ENCODE peak calls at places on chromosome 2, in nine cellular contexts. C, G, U, H, X, B, P, V and S are unnamed samples.

GRCh38 chr2:239917128-239917956 is 107.8 kb downstream of the NDUFA10 start:
- DNase-seq in C (no peak), G (no peak), U (peak; percentile 33), H (peak; percentile 4), X (no peak), B (no peak), P (no peak), V (no peak), S (no peak)

GRCh38 chr2:214135966-214136365 is 274.9 kb upstream of the VWC2L start:
- DNase-seq in C (no peak), G (no peak), U (no peak), H (no peak), X (peak; percentile 6), B (no peak), P (no peak), V (no peak), S (no peak)

GRCh38 chr2:134466141-134466540 is 212.3 kb downstream of the MGAT5 start:
- DNase-seq in C (peak; percentile 11), G (no peak), U (peak; percentile 80), H (peak; percentile 24), X (peak; percentile 6), B (no peak), P (no peak), V (no peak), S (no peak)

GRCh38 chr2:211035548-211036185 is 479.3 kb downstream of the CPS1 start:
- DNase-seq in C (peak; percentile 48), G (no peak), U (no peak), H (peak; percentile 17), X (peak; percentile 11), B (no peak), P (no peak), V (no peak), S (no peak)

GRCh38 chr2:111032721-111033532 is 87.8 kb upstream of the BCL2L11 start:
- DNase-seq in C (no peak), G (no peak), U (peak; percentile 51), H (peak; percentile 90), X (no peak), B (no peak), P (no peak), V (no peak), S (no peak)

GRCh38 chr2:239201531-239201876 is 199.3 kb downstream of the HDAC4 start:
- DNase-seq in C (peak; percentile 81), G (peak; percentile 50), U (no peak), H (no peak), X (no peak), B (no peak), P (peak; percentile 57), V (peak; percentile 63), S (no peak)

GRCh38 chr2:7430421-7430868 is 513.2 kb downstream of the RNF144A start:
- DNase-seq in C (no peak), G (no peak), U (no peak), H (no peak), X (no peak), B (peak; percentile 44), P (no peak), V (no peak), S (no peak)

GRCh38 chr2:101806123-101806522 is 108.6 kb downstream of the MAP4K4 start:
- DNase-seq in C (no peak), G (no peak), U (peak; percentile 67), H (no peak), X (peak; percentile 84), B (peak; percentile 41), P (no peak), V (no peak), S (no peak)

GRCh38 chr2:102604754-102605153 is 14.6 kb upstream of the SLC9A2 start:
- DNase-seq in C (peak; percentile 11), G (peak; percentile 57), U (peak; percentile 65), H (no peak), X (no peak), B (no peak), P (no peak), V (no peak), S (no peak)

GRCh38 chr2:217650716-217651360 is 352.0 kb downstream of the TNS1 start:
- DNase-seq in C (peak; percentile 68), G (no peak), U (peak; percentile 91), H (peak; percentile 29), X (peak; percentile 22), B (no peak), P (no peak), V (no peak), S (peak; percentile 21)

GRCh38 chr2:150981826-150982225 is 279.8 kb downstream of the RBM43 start:
- DNase-seq in C (peak; percentile 24), G (no peak), U (no peak), H (no peak), X (peak; percentile 31), B (no peak), P (no peak), V (no peak), S (peak; percentile 10)

GRCh38 chr2:25822190-25823117 is 55.8 kb downstream of the ASXL2 start:
- DNase-seq in C (no peak), G (peak; percentile 28), U (peak; percentile 90), H (peak; percentile 35), X (peak; percentile 10), B (peak; percentile 76), P (no peak), V (peak; percentile 26), S (no peak)

GRCh38 chr2:235510305-235510704 is 16.5 kb downstream of the AGAP1 start:
- DNase-seq in C (no peak), G (no peak), U (no peak), H (peak; percentile 62), X (no peak), B (no peak), P (no peak), V (no peak), S (no peak)

GRCh38 chr2:162333968-162334367 is 10.0 kb upstream of the GCA start:
- DNase-seq in C (peak; percentile 26), G (no peak), U (peak; percentile 73), H (peak; percentile 58), X (no peak), B (no peak), P (no peak), V (no peak), S (no peak)

GRCh38 chr2:186934420-186934819 is 85.5 kb upstream of the ZSWIM2 start:
- DNase-seq in C (no peak), G (no peak), U (no peak), H (no peak), X (no peak), B (no peak), P (no peak), V (no peak), S (no peak)
- H3K27ac ChIP-seq in C (no peak overlapping the region), G (no peak overlapping the region), U (no peak overlapping the region), H (no peak overlapping the region), X (no peak overlapping the region), B (no peak overlapping the region), P (no peak overlapping the region), V (no peak overlapping the region), S (no peak overlapping the region)

DNA sequence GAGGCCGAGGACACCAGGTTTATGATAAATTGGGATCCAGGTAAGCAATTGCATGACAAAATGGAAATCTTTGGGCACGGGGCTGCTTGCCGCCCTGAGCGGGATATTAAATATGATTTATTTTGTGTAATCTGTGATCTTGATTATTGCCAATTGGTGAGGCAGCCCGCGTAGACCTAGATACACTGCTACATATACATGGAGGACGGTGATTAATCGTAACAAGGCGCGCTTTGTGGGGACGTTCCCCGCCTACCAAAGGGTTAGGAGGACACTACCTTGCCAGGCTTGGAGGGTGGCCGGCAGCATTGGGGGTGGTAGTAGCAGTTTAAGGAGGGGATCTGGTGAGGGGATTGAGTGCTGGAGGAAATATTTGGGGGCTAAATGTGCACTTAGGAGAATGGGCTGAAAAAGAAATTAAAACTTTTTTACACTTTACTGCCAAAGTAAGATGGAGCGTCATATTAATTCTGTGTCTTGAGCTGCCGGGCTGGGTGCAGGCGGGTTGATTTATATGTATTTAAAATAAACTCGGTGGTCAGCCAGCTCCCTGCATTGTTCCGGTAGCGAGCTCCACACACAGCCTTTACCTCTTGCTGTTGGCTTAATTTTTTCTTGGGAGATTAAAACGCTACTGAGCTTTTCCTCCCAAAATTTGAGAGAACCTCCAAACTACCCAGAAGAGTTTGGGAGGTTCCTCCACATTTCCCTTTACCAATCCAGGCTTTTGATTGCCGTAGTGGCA is 4.1 kb downstream of the HOXD3 start:
- DNase-seq in C (no peak), G (no peak), U (peak; percentile 53), H (no peak), X (peak; percentile 62), B (no peak), P (no peak), V (no peak), S (no peak)
- H3K4me3 ChIP-seq in C (no peak overlapping the region), G (no peak overlapping the region), U (no peak overlapping the region), H (no peak overlapping the region), X (peak overlapping the region; percentile 32), B (no peak overlapping the region), P (no peak overlapping the region), V (no peak overlapping the region), S (no peak overlapping the region)

GRCh38 chr2:51880153-51880552 is 848.2 kb upstream of the NRXN1 start:
- DNase-seq in C (no peak), G (no peak), U (no peak), H (no peak), X (no peak), B (no peak), P (no peak), V (no peak), S (no peak)
- H3K9me3 ChIP-seq in C (no peaks in the 10 kb centered on the region), G (peaks cover 5% of the 10 kb centered on the region), U (peaks cover 5% of the 10 kb centered on the region), H (no peaks in the 10 kb centered on the region), X (no peaks in the 10 kb centered on the region), B (no peaks in the 10 kb centered on the region), P (peaks cover 47% of the 10 kb centered on the region), V (peaks cover 77% of the 10 kb centered on the region), S (peaks cover 6% of the 10 kb centered on the region)

GRCh38 chr2:198053776-198054175 is 249.4 kb downstream of the PLCL1 start:
- DNase-seq in C (no peak), G (no peak), U (no peak), H (no peak), X (no peak), B (no peak), P (no peak), V (no peak), S (no peak)

GRCh38 chr2:198059800-198060199 is 255.4 kb downstream of the PLCL1 start:
- DNase-seq in C (no peak), G (no peak), U (no peak), H (no peak), X (no peak), B (no peak), P (no peak), V (peak; percentile 17), S (no peak)

GRCh38 chr2:198054299-198054698 is 249.9 kb downstream of the PLCL1 start:
- DNase-seq in C (peak; percentile 60), G (no peak), U (peak; percentile 81), H (peak; percentile 20), X (peak; percentile 8), B (peak; percentile 50), P (no peak), V (peak; percentile 20), S (no peak)

GRCh38 chr2:198055726-198056125 is 251.3 kb downstream of the PLCL1 start:
- DNase-seq in C (no peak), G (no peak), U (no peak), H (no peak), X (no peak), B (no peak), P (no peak), V (no peak), S (no peak)

DNA sequence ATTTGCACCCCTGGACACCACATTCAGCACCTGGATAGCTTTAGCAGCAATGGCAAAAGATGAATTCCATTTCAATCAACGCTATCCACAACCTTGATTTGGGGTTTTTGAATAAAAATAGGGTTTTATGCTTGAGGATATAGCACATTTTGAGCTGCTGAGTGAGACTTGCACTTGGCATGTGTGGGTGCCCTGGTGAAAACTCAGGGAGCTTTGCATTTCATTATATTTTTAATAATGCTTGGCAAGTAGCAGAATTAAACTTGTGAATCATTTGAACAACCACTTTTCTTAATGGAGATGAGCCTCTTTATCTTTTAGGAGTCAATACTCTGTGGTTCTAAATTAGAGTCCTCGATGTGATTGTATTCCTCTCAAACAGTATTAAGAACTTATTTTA is 252.4 kb downstream of the PLCL1 start:
- DNase-seq in C (no peak), G (no peak), U (no peak), H (no peak), X (no peak), B (no peak), P (no peak), V (no peak), S (no peak)
- H3K27ac ChIP-seq in C (no peak overlapping the region), G (no peak overlapping the region), U (no peak overlapping the region), H (no peak overlapping the region), X (no peak overlapping the region), B (no peak overlapping the region), P (no peak overlapping the region), V (peak overlapping the region; percentile 69), S (no peak overlapping the region)